ENCODE peak calls at places on chromosomes 6 and 20, in five cellular contexts. H is NCI-H345, V is progenitor cell of endocrine pancreas, G is COLO829, U is B cell. M is an unnamed sample.

GRCh38 chr20:1328680-1329330 is at the start of gene SDCBP2:
- DNase-seq in H (no peak), V (no peak), G (no peak), U (peak), M (no peak)

GRCh38 chr6:151847064-151847463 is 39.6 kb downstream of the ESR1 start:
- DNase-seq in H (no peak), V (peak), G (no peak), U (no peak), M (no peak)

GRCh38 chr20:17925300-17925939 is 43.2 kb downstream of the SNX5 start:
- DNase-seq in H (no peak), V (no peak), G (no peak), U (no peak), M (no peak)

GRCh38 chr20:31708839-31709534 is 13.7 kb downstream of the BCL2L1 start:
- DNase-seq in H (peak), V (no peak), G (no peak), U (no peak), M (no peak)

GRCh38 chr20:61494763-61495595 is 242.9 kb downstream of the CDH4 start:
- DNase-seq in H (no peak), V (no peak), G (no peak), U (no peak), M (no peak)

GRCh38 chr20:35618372-35619131 is 2.9 kb downstream of the SPAG4 start:
- DNase-seq in H (peak), V (no peak), G (peak), U (no peak), M (no peak)

GRCh38 chr20:24420567-24420966 is 48.9 kb upstream of the SYNDIG1 start:
- DNase-seq in H (no peak), V (no peak), G (no peak), U (no peak), M (no peak)

GRCh38 chr6:169315830-169316614 is 62.4 kb upstream of the THBS2 start:
- DNase-seq in H (no peak), V (no peak), G (no peak), U (no peak), M (no peak)

GRCh38 chr20:61696181-61696735 is 369.4 kb downstream of the TAF4 start:
- DNase-seq in H (no peak), V (no peak), G (no peak), U (no peak), M (no peak)

GRCh38 chr6:89199571-89199970 is 17.6 kb downstream of the GABRR1 start:
- DNase-seq in H (no peak), V (no peak), G (no peak), U (no peak), M (no peak)

GRCh38 chr6:17311595-17312311 is 30.6 kb downstream of the RBM24 start:
- DNase-seq in H (peak), V (no peak), G (no peak), U (no peak), M (no peak)

GRCh38 chr6:128131566-128131965 is 230.7 kb upstream of the THEMIS start:
- DNase-seq in H (no peak), V (no peak), G (no peak), U (no peak), M (no peak)

GRCh38 chr6:87925373-87926060 is 122.1 kb upstream of the SPACA1 start:
- DNase-seq in H (no peak), V (no peak), G (no peak), U (peak), M (peak)

GRCh38 chr6:49980898-49981297 is 11.5 kb upstream of the DEFB113 start:
- DNase-seq in H (no peak), V (no peak), G (no peak), U (no peak), M (no peak)

GRCh38 chr6:158269657-158270056 is 42.6 kb upstream of the TULP4 start:
- DNase-seq in H (no peak), V (no peak), G (no peak), U (no peak), M (no peak)

GRCh38 chr20:58651823-58652605 is 931 bp downstream of the STX16 start:
- DNase-seq in H (peak), V (no peak), G (peak), U (peak), M (peak)

GRCh38 chr20:56289652-56290051 is 41.1 kb downstream of the MC3R start:
- DNase-seq in H (no peak), V (no peak), G (no peak), U (no peak), M (no peak)

GRCh38 chr20:51796332-51796731 is 6.0 kb downstream of the SALL4 start:
- DNase-seq in H (no peak), V (no peak), G (no peak), U (no peak), M (no peak)

GRCh38 chr6:151160869-151161268 is 78.9 kb upstream of the AKAP12 start:
- DNase-seq in H (no peak), V (no peak), G (no peak), U (no peak), M (no peak)

GRCh38 chr6:106363401-106364138 is 3.1 kb downstream of the CRYBG1 start:
- DNase-seq in H (no peak), V (no peak), G (no peak), U (no peak), M (no peak)

GRCh38 chr20:3687655-3688054 is 5.8 kb upstream of the ADAM33 start:
- DNase-seq in H (no peak), V (no peak), G (peak), U (no peak), M (no peak)

GRCh38 chr6:81326856-81327561 is 425.5 kb downstream of the TENT5A start:
- DNase-seq in H (no peak), V (no peak), G (peak), U (no peak), M (no peak)

M was measured in GM19239.